ENCODE peak calls at places on chromosomes 2 and 18, in seven cellular contexts. One of them, this sample, is unnamed.

GRCh38 chr2:20225294-20226151 is 593 bp upstream of the SDC1 start:
- DNase-seq in WTC11: peak
- DNase-seq in OCI-LY7: peak
- DNase-seq in ovary: peak
- DNase-seq in fibroblast of mammary gland: peak
- DNase-seq in mucosa of descending colon: peak
- DNase-seq in RWPE1: no peak
- DNase-seq in this sample: peak

GRCh38 chr2:8177550-8177949 is 504.3 kb upstream of the ID2 start:
- DNase-seq in mucosa of descending colon: no peak
- DNase-seq in RWPE1: no peak
- DNase-seq in ovary: no peak
- DNase-seq in fibroblast of mammary gland: no peak
- DNase-seq in OCI-LY7: no peak
- DNase-seq in WTC11: no peak
- DNase-seq in this sample: no peak

GRCh38 chr18:378039-378438 is 110.2 kb upstream of the THOC1 start:
- DNase-seq in fibroblast of mammary gland: no peak
- DNase-seq in OCI-LY7: no peak
- DNase-seq in RWPE1: no peak
- DNase-seq in WTC11: no peak
- DNase-seq in mucosa of descending colon: no peak
- DNase-seq in ovary: no peak
- DNase-seq in this sample: no peak

GRCh38 chr2:241112046-241112445 is 10.0 kb upstream of the MTERF4 start:
- DNase-seq in RWPE1: no peak
- DNase-seq in mucosa of descending colon: no peak
- DNase-seq in fibroblast of mammary gland: no peak
- DNase-seq in OCI-LY7: no peak
- DNase-seq in WTC11: no peak
- DNase-seq in ovary: no peak
- DNase-seq in this sample: no peak

GRCh38 chr18:7896164-7896563 is 329.0 kb downstream of the PTPRM start:
- DNase-seq in RWPE1: no peak
- DNase-seq in WTC11: no peak
- DNase-seq in mucosa of descending colon: no peak
- DNase-seq in fibroblast of mammary gland: no peak
- DNase-seq in ovary: no peak
- DNase-seq in OCI-LY7: no peak
- DNase-seq in this sample: no peak

GRCh38 chr2:144659731-144660275 is 139.9 kb upstream of the ZEB2 start:
- DNase-seq in mucosa of descending colon: peak
- DNase-seq in ovary: no peak
- DNase-seq in RWPE1: peak
- DNase-seq in OCI-LY7: no peak
- DNase-seq in fibroblast of mammary gland: peak
- DNase-seq in WTC11: no peak
- DNase-seq in this sample: peak

GRCh38 chr2:171160119-171160629 is 519 bp downstream of the TLK1 start:
- DNase-seq in RWPE1: peak
- DNase-seq in mucosa of descending colon: peak
- DNase-seq in fibroblast of mammary gland: peak
- DNase-seq in WTC11: peak
- DNase-seq in ovary: peak
- DNase-seq in OCI-LY7: peak
- DNase-seq in this sample: peak

GRCh38 chr2:212186166-212186565 is 352.4 kb downstream of the ERBB4 start:
- DNase-seq in WTC11: no peak
- DNase-seq in RWPE1: no peak
- DNase-seq in mucosa of descending colon: no peak
- DNase-seq in ovary: no peak
- DNase-seq in fibroblast of mammary gland: no peak
- DNase-seq in OCI-LY7: no peak
- DNase-seq in this sample: no peak

GRCh38 chr2:241321911-241322310 is 6.2 kb downstream of the SEPTIN2 start:
- DNase-seq in OCI-LY7: no peak
- DNase-seq in mucosa of descending colon: no peak
- DNase-seq in fibroblast of mammary gland: no peak
- DNase-seq in ovary: no peak
- DNase-seq in RWPE1: no peak
- DNase-seq in WTC11: no peak
- DNase-seq in this sample: no peak

GRCh38 chr2:12727641-12728040 is 10.9 kb downstream of the TRIB2 start:
- DNase-seq in mucosa of descending colon: no peak
- DNase-seq in fibroblast of mammary gland: no peak
- DNase-seq in ovary: no peak
- DNase-seq in WTC11: no peak
- DNase-seq in RWPE1: no peak
- DNase-seq in OCI-LY7: no peak
- DNase-seq in this sample: no peak

GRCh38 chr2:104919127-104919526 is 65.2 kb downstream of the POU3F3 start:
- DNase-seq in WTC11: no peak
- DNase-seq in ovary: no peak
- DNase-seq in fibroblast of mammary gland: peak
- DNase-seq in mucosa of descending colon: no peak
- DNase-seq in OCI-LY7: no peak
- DNase-seq in RWPE1: no peak
- DNase-seq in this sample: no peak

GRCh38 chr2:56449449-56449860 is 265.7 kb downstream of the CCDC85A start:
- DNase-seq in fibroblast of mammary gland: no peak
- DNase-seq in WTC11: no peak
- DNase-seq in RWPE1: no peak
- DNase-seq in ovary: no peak
- DNase-seq in mucosa of descending colon: no peak
- DNase-seq in OCI-LY7: no peak
- DNase-seq in this sample: no peak

GRCh38 chr2:14288016-14288415 is 344.5 kb upstream of the LRATD1 start:
- DNase-seq in fibroblast of mammary gland: no peak
- DNase-seq in OCI-LY7: no peak
- DNase-seq in mucosa of descending colon: no peak
- DNase-seq in WTC11: no peak
- DNase-seq in ovary: no peak
- DNase-seq in RWPE1: peak
- DNase-seq in this sample: no peak

GRCh38 chr2:18151237-18151636 is 272.8 kb downstream of the KCNS3 start:
- DNase-seq in fibroblast of mammary gland: no peak
- DNase-seq in mucosa of descending colon: no peak
- DNase-seq in WTC11: no peak
- DNase-seq in OCI-LY7: no peak
- DNase-seq in ovary: no peak
- DNase-seq in RWPE1: no peak
- DNase-seq in this sample: no peak

GRCh38 chr2:200609027-200609614 is 23.3 kb downstream of the AOX1 start:
- DNase-seq in fibroblast of mammary gland: peak
- DNase-seq in OCI-LY7: no peak
- DNase-seq in ovary: no peak
- DNase-seq in mucosa of descending colon: no peak
- DNase-seq in WTC11: no peak
- DNase-seq in RWPE1: peak
- DNase-seq in this sample: peak

GRCh38 chr18:79857082-79857661 is 59.4 kb downstream of the KCNG2 start:
- DNase-seq in mucosa of descending colon: no peak
- DNase-seq in OCI-LY7: no peak
- DNase-seq in fibroblast of mammary gland: peak
- DNase-seq in RWPE1: no peak
- DNase-seq in WTC11: no peak
- DNase-seq in ovary: no peak
- DNase-seq in this sample: peak

GRCh38 chr18:36758001-36758400 is 70.8 kb downstream of the TPGS2 start:
- DNase-seq in ovary: no peak
- DNase-seq in fibroblast of mammary gland: peak
- DNase-seq in mucosa of descending colon: no peak
- DNase-seq in OCI-LY7: no peak
- DNase-seq in WTC11: no peak
- DNase-seq in RWPE1: no peak
- DNase-seq in this sample: no peak

GRCh38 chr2:241908686-241909420 is 39.3 kb downstream of the RTP5 start:
- DNase-seq in WTC11: no peak
- DNase-seq in mucosa of descending colon: no peak
- DNase-seq in ovary: no peak
- DNase-seq in OCI-LY7: no peak
- DNase-seq in fibroblast of mammary gland: no peak
- DNase-seq in RWPE1: no peak
- DNase-seq in this sample: no peak

GRCh38 chr2:192025607-192026006 is 169.1 kb downstream of the TMEFF2 start:
- DNase-seq in mucosa of descending colon: no peak
- DNase-seq in OCI-LY7: no peak
- DNase-seq in ovary: no peak
- DNase-seq in fibroblast of mammary gland: no peak
- DNase-seq in RWPE1: no peak
- DNase-seq in WTC11: no peak
- DNase-seq in this sample: no peak

DNA sequence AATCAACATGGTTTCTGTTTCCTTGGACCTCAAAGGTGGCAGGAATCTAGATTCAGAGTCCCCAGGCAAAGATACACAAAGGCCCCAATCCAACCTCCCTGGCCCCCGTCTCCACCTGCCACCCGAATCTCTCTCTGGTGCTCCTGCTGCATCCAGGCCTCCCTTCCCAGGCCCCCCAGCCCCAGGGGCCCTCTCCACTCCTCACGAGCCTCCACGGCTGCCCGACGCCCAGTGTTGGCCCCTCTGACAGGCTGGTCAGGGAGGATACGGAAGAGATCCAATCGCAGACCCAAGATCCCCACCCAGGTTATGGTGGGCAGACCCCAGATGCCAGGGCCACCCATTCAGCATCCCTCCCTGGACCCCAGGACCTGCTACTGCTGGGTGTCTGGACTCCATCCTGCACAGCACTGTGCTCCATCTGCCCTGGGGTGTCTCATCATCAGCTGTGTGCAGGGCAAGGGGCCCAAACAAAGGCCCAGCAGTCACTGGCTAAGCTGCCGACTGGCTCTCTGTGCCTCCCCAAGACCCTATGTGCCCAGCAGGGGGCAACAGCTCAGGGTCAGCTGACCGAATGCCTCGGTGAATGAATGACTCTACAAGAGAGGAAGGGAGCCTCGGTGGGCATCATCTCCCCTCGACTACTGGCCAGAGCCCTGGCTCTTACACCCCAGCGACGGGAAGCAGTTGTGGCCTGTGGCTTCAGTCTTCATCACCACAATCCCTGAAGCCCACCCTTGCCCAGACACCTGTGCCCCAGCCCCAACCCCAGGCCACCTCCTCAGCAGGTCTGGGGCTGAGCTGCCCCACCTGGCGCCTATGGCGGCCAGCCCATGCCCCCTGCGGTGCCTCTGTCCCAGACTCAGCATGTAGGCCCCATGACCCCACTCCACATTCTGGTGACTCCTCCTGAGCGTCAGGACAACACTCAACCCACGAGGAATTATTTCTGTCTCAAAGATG is 2.0 kb upstream of the GPR17 start:
- DNase-seq in ovary: no peak
- DNase-seq in WTC11: no peak
- DNase-seq in mucosa of descending colon: peak
- DNase-seq in RWPE1: no peak
- DNase-seq in OCI-LY7: no peak
- DNase-seq in fibroblast of mammary gland: no peak
- DNase-seq in this sample: no peak
- TF ChIP-seq CTCF in ovary: no peak
- TF ChIP-seq CTCF in WTC11: no peak
- TF ChIP-seq CTCF in mucosa of descending colon: no peak
- TF ChIP-seq CTCF in RWPE1: no peak
- TF ChIP-seq CTCF in OCI-LY7: peak
- TF ChIP-seq CTCF in fibroblast of mammary gland: no peak
- TF ChIP-seq CTCF in this sample: no peak

GRCh38 chr2:111202266-111203040 is 81.7 kb downstream of the BCL2L11 start:
- DNase-seq in mucosa of descending colon: no peak
- DNase-seq in ovary: no peak
- DNase-seq in fibroblast of mammary gland: peak
- DNase-seq in OCI-LY7: no peak
- DNase-seq in WTC11: no peak
- DNase-seq in RWPE1: no peak
- DNase-seq in this sample: peak
- TF ChIP-seq CTCF in mucosa of descending colon: no peak
- TF ChIP-seq CTCF in ovary: no peak
- TF ChIP-seq CTCF in fibroblast of mammary gland: no peak
- TF ChIP-seq CTCF in OCI-LY7: no peak
- TF ChIP-seq CTCF in WTC11: no peak
- TF ChIP-seq CTCF in RWPE1: no peak
- TF ChIP-seq CTCF in this sample: no peak

DNA sequence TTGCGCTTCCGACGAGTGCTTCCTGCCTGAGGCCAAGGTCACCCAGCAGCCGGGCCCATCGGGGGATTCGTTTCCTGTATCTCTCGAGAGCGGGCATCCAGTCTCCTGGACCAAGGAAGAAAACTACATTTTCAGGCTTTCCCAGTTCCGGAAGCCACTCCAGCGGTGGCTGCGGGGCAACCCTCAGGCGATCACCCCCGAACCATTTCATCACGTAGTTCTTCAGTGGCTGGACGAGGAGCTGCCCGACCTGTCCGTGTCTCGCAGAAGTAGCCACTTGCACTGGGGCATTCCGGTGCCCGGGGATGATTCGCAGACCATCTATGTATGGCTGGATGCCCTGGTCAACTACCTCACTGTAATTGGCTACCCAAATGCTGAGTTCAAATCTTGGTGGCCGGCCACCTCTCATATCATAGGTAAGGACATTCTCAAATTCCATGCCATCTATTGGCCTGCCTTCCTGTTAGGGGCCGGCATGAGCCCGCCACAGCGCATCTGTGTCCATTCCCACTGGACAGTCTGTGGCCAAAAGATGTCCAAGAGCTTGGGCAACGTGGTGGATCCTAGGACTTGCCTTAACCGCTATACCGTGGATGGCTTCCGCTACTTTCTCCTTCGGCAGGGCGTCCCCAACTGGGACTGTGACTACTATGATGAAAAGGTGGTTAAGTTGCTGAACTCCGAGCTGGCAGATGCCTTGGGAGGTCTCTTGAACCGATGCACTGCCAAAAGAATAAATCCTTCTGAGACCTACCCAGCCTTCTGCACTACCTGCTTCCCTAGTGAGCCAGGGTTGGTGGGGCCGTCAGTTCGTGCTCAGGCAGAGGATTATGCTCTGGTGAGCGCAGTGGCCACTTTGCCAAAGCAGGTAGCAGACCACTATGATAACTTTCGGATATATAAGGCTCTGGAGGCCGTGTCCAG is 1.0 kb downstream of the MARS2 start:
- DNase-seq in OCI-LY7: peak
- DNase-seq in WTC11: no peak
- DNase-seq in RWPE1: peak
- DNase-seq in mucosa of descending colon: no peak
- DNase-seq in fibroblast of mammary gland: peak
- DNase-seq in ovary: peak
- DNase-seq in this sample: no peak
- TF ChIP-seq CTCF in OCI-LY7: no peak
- TF ChIP-seq CTCF in WTC11: no peak
- TF ChIP-seq CTCF in RWPE1: no peak
- TF ChIP-seq CTCF in mucosa of descending colon: no peak
- TF ChIP-seq CTCF in fibroblast of mammary gland: no peak
- TF ChIP-seq CTCF in ovary: no peak
- TF ChIP-seq CTCF in this sample: no peak

DNA sequence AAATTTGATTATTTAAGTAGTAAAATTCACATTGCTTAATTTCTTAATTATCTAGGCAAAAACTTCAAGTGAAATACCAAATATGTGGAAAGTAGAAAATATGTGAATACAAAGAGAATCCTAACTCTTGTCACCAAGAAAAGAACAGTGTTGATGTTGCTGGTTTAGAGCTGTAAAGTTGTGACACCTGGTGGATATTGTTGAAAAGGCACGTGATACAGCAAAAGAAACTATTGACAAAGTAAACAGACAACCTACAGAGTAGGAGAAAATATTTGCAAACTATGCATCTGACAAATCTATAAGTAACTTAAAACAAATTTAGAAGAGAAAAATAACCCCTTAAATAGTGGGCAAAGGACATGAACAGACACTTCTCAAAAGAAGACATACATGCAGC is 25.6 kb upstream of the ZC3H15 start:
- DNase-seq in WTC11: no peak
- DNase-seq in mucosa of descending colon: no peak
- DNase-seq in fibroblast of mammary gland: peak
- DNase-seq in RWPE1: no peak
- DNase-seq in ovary: no peak
- DNase-seq in OCI-LY7: peak
- DNase-seq in this sample: peak
- TF ChIP-seq CTCF in WTC11: peak
- TF ChIP-seq CTCF in mucosa of descending colon: no peak
- TF ChIP-seq CTCF in fibroblast of mammary gland: peak
- TF ChIP-seq CTCF in RWPE1: peak
- TF ChIP-seq CTCF in ovary: no peak
- TF ChIP-seq CTCF in OCI-LY7: peak
- TF ChIP-seq CTCF in this sample: peak